ENCODE peak calls at places on chromosomes 2 and 18, in nine cellular contexts. H is HepG2, P is K562, R is Panc1, S is A549, L is GM23338, W is GM12878, Q is SK-N-SH, U is HL-60. F is an unnamed sample.

GRCh38 chr2:144515694-144516416 is 4.1 kb downstream of the ZEB2 start:
- DNase-seq in H (no peak), P (peak; percentile 32), R (no peak), S (peak; percentile 29), L (peak; percentile 75), W (no peak), Q (peak; percentile 76), U (no peak), F (no peak)

GRCh38 chr2:235595420-235596010 is 101.7 kb downstream of the AGAP1 start:
- DNase-seq in H (peak; percentile 68), P (peak; percentile 49), R (peak; percentile 73), S (peak; percentile 75), L (peak; percentile 83), W (no peak), Q (peak; percentile 83), U (peak; percentile 43), F (peak; percentile 47)

GRCh38 chr2:43803113-43803512 is 29.3 kb downstream of the DYNC2LI1 start:
- DNase-seq in H (no peak), P (no peak), R (no peak), S (no peak), L (no peak), W (no peak), Q (no peak), U (no peak), F (no peak)

GRCh38 chr2:230974096-230974913 is 21.6 kb upstream of the SPATA3 start:
- DNase-seq in H (no peak), P (no peak), R (no peak), S (no peak), L (no peak), W (peak; percentile 94), Q (no peak), U (no peak), F (no peak)

GRCh38 chr18:13548944-13549878 is 177.1 kb downstream of the FAM210A start:
- DNase-seq in H (no peak), P (no peak), R (no peak), S (no peak), L (no peak), W (no peak), Q (no peak), U (no peak), F (no peak)

GRCh38 chr2:133674433-133675331 is 106.4 kb upstream of the NCKAP5 start:
- DNase-seq in H (peak; percentile 36), P (no peak), R (no peak), S (peak; percentile 43), L (peak; percentile 63), W (no peak), Q (no peak), U (no peak), F (no peak)

GRCh38 chr2:98886066-98886554 is 49.9 kb downstream of the CRACDL start:
- DNase-seq in H (no peak), P (no peak), R (no peak), S (no peak), L (no peak), W (no peak), Q (no peak), U (no peak), F (no peak)

GRCh38 chr2:155393406-155393805 is 694.9 kb downstream of the KCNJ3 start:
- DNase-seq in H (no peak), P (no peak), R (no peak), S (no peak), L (no peak), W (no peak), Q (no peak), U (no peak), F (no peak)

GRCh38 chr2:84901593-84902120 is 3.8 kb upstream of the TMSB10 start:
- DNase-seq in H (no peak), P (no peak), R (no peak), S (no peak), L (no peak), W (no peak), Q (no peak), U (no peak), F (no peak)

GRCh38 chr2:201699384-201699783 is 940 bp upstream of the MPP4 start:
- DNase-seq in H (no peak), P (no peak), R (no peak), S (no peak), L (peak; percentile 40), W (no peak), Q (no peak), U (no peak), F (no peak)

GRCh38 chr2:184734338-184734737 is 136.0 kb downstream of the ZNF804A start:
- DNase-seq in H (no peak), P (no peak), R (no peak), S (no peak), L (no peak), W (no peak), Q (no peak), U (no peak), F (no peak)

GRCh38 chr2:32772623-32773221 is 144.9 kb downstream of the TTC27 start:
- DNase-seq in H (peak; percentile 48), P (peak; percentile 60), R (peak; percentile 42), S (peak; percentile 62), L (peak; percentile 80), W (no peak), Q (peak; percentile 75), U (no peak), F (peak; percentile 21)

DNA sequence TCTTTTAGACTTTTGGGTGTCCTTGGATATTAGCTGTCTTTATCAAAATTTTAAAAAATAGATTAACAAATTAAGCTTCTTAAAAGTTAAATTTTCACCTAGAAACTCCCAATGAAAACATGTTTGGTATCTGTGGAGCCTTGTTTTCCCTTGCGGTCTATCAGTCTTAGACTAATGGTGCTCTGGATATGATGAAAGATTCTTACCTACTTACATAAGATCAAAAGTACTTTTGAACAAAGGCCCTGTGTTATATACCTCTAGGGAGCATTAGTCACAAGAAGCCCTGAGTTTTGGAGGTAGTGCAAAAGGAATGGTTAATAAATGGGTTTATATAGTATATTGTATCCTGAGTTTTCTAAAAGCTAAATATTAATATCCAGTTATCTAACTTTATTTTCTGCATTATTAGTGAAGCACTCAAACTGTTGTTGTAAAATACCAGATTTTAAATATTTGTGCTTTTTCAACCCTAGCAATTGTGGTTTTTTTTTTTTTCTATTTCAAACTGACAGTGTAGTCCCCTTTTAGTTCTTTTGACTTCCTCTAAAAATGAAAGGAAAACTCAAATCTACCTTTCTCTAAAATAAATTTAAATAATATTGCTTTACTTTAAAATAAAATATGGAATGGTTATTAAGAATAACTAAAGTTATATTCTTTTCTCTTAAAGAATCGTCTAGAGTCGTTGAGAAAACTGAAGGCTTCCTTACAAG is 18.1 kb downstream of the NDC80 start:
- DNase-seq in H (peak; percentile 78), P (no peak), R (no peak), S (no peak), L (no peak), W (no peak), Q (no peak), U (no peak), F (peak; percentile 54)
- TF ChIP-seq REST in H (no peak), P (no peak), R (no peak), S (no peak), L (no peak), W (no peak), Q (no peak), U (no peak), F (no peak)

GRCh38 chr2:105470979-105471378 is 72.1 kb upstream of the FHL2 start:
- DNase-seq in H (no peak), P (no peak), R (no peak), S (no peak), L (no peak), W (no peak), Q (peak; percentile 50), U (no peak), F (no peak)

GRCh38 chr2:105469781-105470180 is 70.9 kb upstream of the FHL2 start:
- DNase-seq in H (no peak), P (no peak), R (no peak), S (no peak), L (no peak), W (no peak), Q (no peak), U (no peak), F (no peak)

GRCh38 chr2:105468655-105469042 is 69.8 kb upstream of the FHL2 start:
- DNase-seq in H (no peak), P (no peak), R (no peak), S (no peak), L (no peak), W (no peak), Q (no peak), U (no peak), F (no peak)

GRCh38 chr2:105478670-105479069 is 79.8 kb upstream of the FHL2 start:
- DNase-seq in H (no peak), P (no peak), R (no peak), S (no peak), L (no peak), W (no peak), Q (no peak), U (no peak), F (no peak)

DNA sequence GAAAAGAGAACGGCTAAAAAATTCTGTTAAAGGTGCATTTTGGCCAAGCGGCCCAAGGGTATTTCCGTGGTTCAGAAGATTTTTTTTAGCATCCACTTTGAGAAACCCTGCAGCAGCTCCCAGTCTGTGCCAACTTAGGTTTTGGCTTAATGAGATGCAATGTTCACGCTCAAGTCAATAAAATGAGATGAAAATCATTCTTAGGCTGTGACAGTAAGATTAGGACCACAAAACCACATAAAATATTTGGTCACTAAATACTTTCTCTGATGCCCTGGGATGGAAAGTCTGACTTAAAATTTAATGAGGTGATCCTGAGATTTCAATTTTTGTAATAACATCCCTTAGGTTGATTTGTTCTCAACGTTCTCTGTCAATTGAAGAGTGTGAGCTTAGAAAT is 74.2 kb upstream of the FHL2 start:
- DNase-seq in H (no peak), P (no peak), R (no peak), S (no peak), L (no peak), W (no peak), Q (no peak), U (no peak), F (no peak)
- TF ChIP-seq REST in H (no peak), P (no peak), R (no peak), S (no peak), L (no peak), W (no peak), Q (no peak), U (no peak), F (no peak)

DNA sequence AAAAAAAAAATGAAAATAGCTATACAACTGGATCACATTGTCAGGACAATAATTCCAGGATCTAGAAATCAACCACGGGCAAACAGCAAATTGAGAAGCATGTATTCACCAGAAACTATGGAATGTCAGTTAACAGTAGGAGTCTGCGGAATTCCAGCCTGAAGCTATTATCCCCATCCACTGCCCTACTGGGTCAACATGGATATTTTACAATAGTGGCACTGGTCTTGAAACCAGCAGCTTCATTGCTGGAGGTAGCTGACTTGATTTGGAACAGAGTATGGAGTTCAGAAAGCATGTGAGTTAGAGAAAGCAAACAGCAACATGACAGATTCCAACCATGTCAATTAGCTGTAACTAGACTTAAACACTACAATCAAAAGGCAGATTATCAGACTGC is 55.7 kb upstream of the PDE1A start:
- DNase-seq in H (no peak), P (no peak), R (no peak), S (no peak), L (no peak), W (no peak), Q (no peak), U (no peak), F (no peak)
- TF ChIP-seq REST in H (no peak), P (no peak), R (no peak), S (no peak), L (no peak), W (no peak), Q (no peak), U (no peak), F (no peak)

DNA sequence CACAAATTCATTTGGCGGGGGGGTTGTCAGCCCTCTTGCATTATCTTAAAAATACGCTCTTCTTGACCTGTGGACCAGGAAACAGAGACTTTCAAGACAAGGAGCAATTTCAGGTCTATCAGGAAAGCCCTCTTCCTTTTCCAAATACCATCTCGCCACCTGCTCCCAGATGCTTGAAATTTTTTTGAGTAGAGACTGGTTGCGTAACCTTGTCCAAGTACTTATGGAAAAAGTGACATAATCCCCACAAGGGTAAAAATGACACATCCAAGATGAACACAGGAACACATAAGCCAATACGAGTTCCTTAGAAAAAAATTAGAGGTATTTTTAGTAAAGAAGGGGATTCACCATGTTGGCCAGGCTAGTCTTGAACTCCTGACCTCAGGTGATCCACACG is 1.7 kb downstream of the SERPINB13 start:
- DNase-seq in H (no peak), P (no peak), R (no peak), S (no peak), L (no peak), W (no peak), Q (no peak), U (no peak), F (no peak)
- TF ChIP-seq REST in H (no peak), P (no peak), R (no peak), S (no peak), L (no peak), W (no peak), Q (no peak), U (no peak), F (no peak)

F was measured in HCT116.